ENCODE peak calls at places on chromosomes 4 and X, in four cellular contexts. U, K, A and F are unnamed samples.

GRCh38 chrX:3699841-3700381 is 13.5 kb downstream of the PRKX start:
- DNase-seq in U (no peak), K (no peak), A (no peak), F (no peak)

GRCh38 chr4:133594246-133595207 is 445.4 kb downstream of the PCDH10 start:
- DNase-seq in U (no peak), K (no peak), A (no peak), F (no peak)

GRCh38 chrX:150845091-150845490 is 53.4 kb downstream of the CD99L2 start:
- DNase-seq in U (no peak), K (no peak), A (no peak), F (no peak)

GRCh38 chr4:186934841-186935443 is 211.3 kb upstream of the FAT1 start:
- DNase-seq in U (no peak), K (no peak), A (no peak), F (no peak)

GRCh38 chrX:148878371-148878770 is 378.0 kb downstream of the AFF2 start:
- DNase-seq in U (no peak), K (no peak), A (no peak), F (no peak)

GRCh38 chrX:135302269-135302873 is 6.9 kb upstream of the ETDC start:
- DNase-seq in U (no peak), K (no peak), A (no peak), F (no peak)

GRCh38 chr4:145176641-145177432 is 3.6 kb downstream of the OTUD4 start:
- DNase-seq in U (no peak), K (no peak), A (no peak), F (no peak)

GRCh38 chrX:41412261-41413167 is 34.6 kb upstream of the NYX start:
- DNase-seq in U (peak; percentile 63), K (no peak), A (peak; percentile 8), F (no peak)

GRCh38 chr4:186740822-186741221 is 17.2 kb upstream of the FAT1 start:
- DNase-seq in U (no peak), K (no peak), A (no peak), F (no peak)

GRCh38 chr4:117610706-117611308 is 423.5 kb upstream of the NDST3 start:
- DNase-seq in U (no peak), K (no peak), A (no peak), F (no peak)
- TF ChIP-seq POLR2A in U (no peak), K (no peak), A (no peak), F (no peak)

DNA sequence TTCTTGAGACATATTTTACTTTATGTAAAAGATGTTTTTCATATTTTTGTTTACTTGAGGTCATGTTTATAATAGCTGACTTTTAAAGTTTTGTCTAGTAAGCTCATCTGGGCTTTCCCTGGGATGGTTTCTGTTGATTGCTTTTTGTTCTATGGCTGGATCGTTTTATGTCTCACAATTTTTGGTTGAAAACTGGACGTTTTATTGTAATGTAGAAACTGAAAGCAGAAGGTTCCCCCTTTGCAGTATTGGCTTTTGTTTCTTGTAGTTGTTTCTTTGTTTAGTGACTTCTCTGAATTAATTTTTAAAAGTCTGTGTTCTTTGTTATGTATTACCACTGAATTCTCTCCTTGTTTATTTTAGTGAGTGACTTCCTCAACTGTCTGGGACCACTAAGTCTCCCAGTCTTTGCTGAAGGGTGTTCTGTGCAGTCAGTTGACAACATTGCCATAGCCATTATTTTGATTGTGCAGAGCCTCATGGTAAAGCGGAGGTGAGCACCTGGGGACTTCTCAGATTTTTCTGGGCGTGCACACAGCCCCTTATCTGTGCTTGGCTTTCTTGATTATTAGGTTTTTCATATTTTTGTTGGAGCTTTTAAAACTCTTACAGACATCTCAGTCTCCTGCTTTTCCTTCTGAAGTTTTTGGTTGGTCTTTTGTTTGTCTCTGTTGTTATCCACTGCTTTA is 31.0 kb downstream of the KDM6A start:
- DNase-seq in U (no peak), K (no peak), A (no peak), F (no peak)
- H3K4me1 ChIP-seq in U (peaks cover 79% of the 10 kb centered on the region), K (peaks cover 43% of the 10 kb centered on the region), A (peaks cover 42% of the 10 kb centered on the region), F (no peaks in the 10 kb centered on the region)

GRCh38 chr4:27702710-27703431 is 842.2 kb downstream of the STIM2 start:
- DNase-seq in U (no peak), K (no peak), A (no peak), F (no peak)
- TF ChIP-seq POLR2A in U (no peak), K (no peak), A (no peak), F (no peak)

DNA sequence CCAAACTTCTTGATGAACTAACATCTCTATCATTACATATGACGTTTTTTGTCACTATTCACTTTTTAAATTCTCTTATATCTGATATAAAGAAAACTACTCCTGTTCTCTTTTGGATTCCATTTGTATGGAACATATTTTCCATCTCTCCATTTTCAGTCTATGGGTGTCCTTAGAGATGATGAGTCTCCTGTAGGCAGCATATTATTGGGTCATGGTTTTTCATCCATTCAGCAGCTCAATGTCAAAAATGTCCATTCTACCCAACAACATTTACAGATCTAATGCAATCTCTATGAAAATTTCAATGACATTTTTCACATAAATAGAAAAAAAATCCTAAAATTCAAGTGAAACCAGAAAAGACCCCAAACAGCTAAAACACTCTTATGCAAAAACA is 60.3 kb downstream of the BRWD3 start:
- DNase-seq in U (no peak), K (no peak), A (no peak), F (no peak)
- H3K4me1 ChIP-seq in U (no peaks in the 10 kb centered on the region), K (no peaks in the 10 kb centered on the region), A (no peaks in the 10 kb centered on the region), F (no peaks in the 10 kb centered on the region)

GRCh38 chr4:189941005-189941450 is 356 bp downstream of the FRG1 start:
- DNase-seq in U (no peak), K (no peak), A (no peak), F (no peak)

DNA sequence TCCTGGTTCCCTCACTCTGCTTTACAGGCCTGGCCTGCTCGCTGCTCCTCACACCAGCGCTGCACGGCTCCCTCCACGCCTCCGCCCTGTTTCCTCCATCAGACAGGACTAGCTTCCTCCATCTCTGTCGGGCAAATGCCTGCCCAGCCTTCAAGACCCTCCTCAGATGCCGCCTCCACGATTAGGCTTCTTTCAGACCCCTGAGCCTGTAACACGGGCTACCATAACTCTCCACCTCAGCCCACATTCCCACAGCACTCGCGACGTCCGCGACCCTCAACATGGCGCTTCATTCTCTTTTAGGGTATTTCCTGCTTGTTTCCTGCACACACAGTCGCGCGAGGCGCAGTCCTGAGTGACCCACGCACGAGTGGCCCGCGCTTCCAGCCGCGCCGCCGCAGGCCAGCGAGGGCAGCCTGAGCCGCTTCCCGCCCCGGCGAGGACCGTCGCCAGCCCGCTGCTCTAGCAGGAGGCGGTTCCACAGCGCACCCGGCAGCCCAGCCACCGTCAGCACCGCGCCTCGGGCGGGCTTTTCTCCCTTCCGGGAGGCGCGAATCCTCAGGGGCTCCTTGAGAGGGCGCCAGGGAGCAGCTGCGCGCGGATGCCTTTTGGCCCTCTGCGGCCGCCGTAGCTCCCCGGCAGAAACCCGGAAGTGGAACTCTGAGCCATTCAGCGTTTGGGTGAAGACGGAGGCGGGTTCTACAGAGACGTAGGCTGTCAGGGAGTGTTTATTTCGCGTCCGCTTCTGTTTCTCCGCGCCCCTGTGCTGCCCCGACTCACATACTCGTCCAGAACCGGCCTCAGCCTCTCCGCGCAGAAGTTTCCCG is at the start of gene FRG1:
- DNase-seq in U (peak; percentile 96), K (peak; percentile 96), A (peak; percentile 97), F (peak; percentile 94)
- TF ChIP-seq POLR2A in U (no peak), K (peak; percentile 79), A (peak; percentile 67), F (no peak)

DNA sequence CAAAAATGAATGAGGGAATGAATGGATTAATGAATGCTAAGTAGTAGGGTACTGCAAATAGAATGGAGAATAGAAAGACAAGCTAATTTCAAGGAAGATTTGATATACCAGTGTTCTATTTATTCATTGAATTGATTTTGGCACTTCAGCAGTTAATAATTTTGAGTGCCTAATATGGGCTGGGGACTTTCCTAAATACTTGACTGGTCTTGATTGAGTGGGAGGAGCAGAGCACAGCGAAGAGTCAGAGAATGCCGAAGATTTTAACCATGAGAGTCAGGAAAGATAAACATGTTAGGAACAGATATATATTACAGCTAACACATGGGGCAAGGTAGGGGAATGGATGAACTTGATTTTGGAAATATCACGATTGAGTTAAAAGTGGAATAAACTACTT is 10.6 kb downstream of the IL15 start:
- DNase-seq in U (no peak), K (no peak), A (no peak), F (no peak)
- H3K4me1 ChIP-seq in U (peaks cover 14% of the 10 kb centered on the region), K (peaks cover 25% of the 10 kb centered on the region), A (peaks cover 19% of the 10 kb centered on the region), F (peaks cover 2% of the 10 kb centered on the region)

GRCh38 chr4:83484500-83485431 is at the start of gene ABRAXAS1:
- DNase-seq in U (peak; percentile 94), K (peak; percentile 94), A (peak; percentile 97), F (peak; percentile 98)
- TF ChIP-seq POLR2A in U (no peak), K (peak; percentile 93), A (peak; percentile 97), F (peak; percentile 63)

GRCh38 chr4:3134201-3134600 is 59.7 kb downstream of the HTT start:
- DNase-seq in U (no peak), K (no peak), A (peak; percentile 15), F (no peak)

GRCh38 chr4:3135155-3136011 is 60.9 kb downstream of the HTT start:
- DNase-seq in U (no peak), K (no peak), A (peak; percentile 72), F (no peak)

GRCh38 chr4:3136454-3136853 is 62.0 kb downstream of the HTT start:
- DNase-seq in U (no peak), K (no peak), A (no peak), F (no peak)

GRCh38 chr4:3137908-3138307 is 63.4 kb downstream of the HTT start:
- DNase-seq in U (no peak), K (no peak), A (no peak), F (no peak)
- H3K4me1 ChIP-seq in U (peaks cover 32% of the 10 kb centered on the region), K (no peaks in the 10 kb centered on the region), A (peaks cover 13% of the 10 kb centered on the region), F (peaks cover 8% of the 10 kb centered on the region)

GRCh38 chrX:11437642-11438379 is 144.6 kb downstream of the AMELX start:
- DNase-seq in U (no peak), K (no peak), A (peak; percentile 12), F (no peak)
- TF ChIP-seq POLR2A in U (no peak), K (no peak), A (no peak), F (no peak)

GRCh38 chr4:118920247-118920646 is 31.6 kb downstream of the SYNPO2 start:
- DNase-seq in U (no peak), K (no peak), A (peak; percentile 79), F (peak; percentile 52)

GRCh38 chr4:118923891-118924290 is 35.2 kb downstream of the SYNPO2 start:
- DNase-seq in U (no peak), K (no peak), A (no peak), F (no peak)

GRCh38 chr4:118917582-118917981 is 28.9 kb downstream of the SYNPO2 start:
- DNase-seq in U (no peak), K (no peak), A (no peak), F (no peak)

GRCh38 chr4:118918388-118918787 is 29.7 kb downstream of the SYNPO2 start:
- DNase-seq in U (no peak), K (no peak), A (peak; percentile 5), F (peak; percentile 34)

DNA sequence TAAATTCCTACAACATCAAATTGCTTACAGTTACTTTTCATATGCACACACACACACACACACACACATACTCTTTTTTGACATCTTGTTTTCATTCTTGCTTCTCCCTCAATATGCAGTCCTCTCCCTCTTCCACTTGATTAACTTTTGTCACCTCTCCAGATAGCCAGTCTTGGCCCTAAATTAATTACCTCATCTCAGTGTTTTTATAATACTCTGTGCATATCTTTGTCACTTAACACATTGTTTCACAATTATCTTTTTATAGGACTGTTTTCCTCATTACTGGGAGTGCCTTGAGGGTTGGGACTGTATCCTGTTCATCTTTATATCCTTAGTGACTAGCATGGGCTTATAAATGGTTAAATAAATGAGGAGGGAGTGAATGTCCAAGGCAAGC is 33.1 kb downstream of the SYNPO2 start:
- DNase-seq in U (no peak), K (no peak), A (no peak), F (no peak)
- H3K4me1 ChIP-seq in U (peaks cover 60% of the 10 kb centered on the region), K (peaks cover 10% of the 10 kb centered on the region), A (peaks cover 49% of the 10 kb centered on the region), F (peaks cover 30% of the 10 kb centered on the region)